ENCODE peak calls at places on chromosomes 13 and 19, in seven cellular contexts. S is non-pigmented ciliary epithelial cell, A is psoas muscle, H is AG10803, P is HT-29, R is cardiac fibroblast, M is HS-5. T is an unnamed sample.

GRCh38 chr13:41708648-41709175 is 251.4 kb downstream of the RGCC start:
- DNase-seq in H (peak; percentile 45), M (no peak), P (no peak), R (peak; percentile 55), S (no peak), A (peak; percentile 48), T (no peak)

GRCh38 chr13:97387487-97388353 is 46.2 kb upstream of the RAP2A start:
- DNase-seq in S (no peak), R (no peak), M (no peak), A (no peak), H (no peak), P (no peak), T (no peak)

GRCh38 chr13:111161601-111162600 is 46.8 kb downstream of the ARHGEF7 start:
- DNase-seq in M (no peak), H (no peak), A (no peak), P (no peak), S (no peak), R (no peak), T (no peak)

GRCh38 chr13:39602277-39602613 is 748 bp downstream of the LHFPL6 start:
- DNase-seq in A (no peak), M (no peak), H (no peak), P (no peak), R (no peak), S (no peak), T (no peak)

GRCh38 chr19:8242212-8242821 is 33.1 kb downstream of the CERS4 start:
- DNase-seq in P (no peak), M (no peak), S (no peak), A (no peak), R (no peak), H (no peak), T (no peak)

GRCh38 chr19:688992-689391 is 6.3 kb downstream of the PRSS57 start:
- DNase-seq in S (no peak), M (no peak), A (no peak), R (no peak), P (no peak), H (no peak), T (no peak)

GRCh38 chr13:112940236-112940635 is 28.8 kb upstream of the MCF2L start:
- DNase-seq in M (no peak), H (no peak), R (no peak), P (no peak), S (no peak), A (no peak), T (no peak)

GRCh38 chr13:23621316-23621645 is 51.1 kb downstream of the TNFRSF19 start:
- DNase-seq in R (peak; percentile 57), A (no peak), M (peak; percentile 56), H (peak; percentile 80), P (no peak), S (peak; percentile 78), T (peak; percentile 57)

GRCh38 chr19:56099638-56100539 is 21.2 kb downstream of the ZNF787 start:
- DNase-seq in S (no peak), M (no peak), H (no peak), R (no peak), P (no peak), A (no peak), T (no peak)

GRCh38 chr19:11375143-11375948 is 880 bp downstream of the SWSAP1 start:
- DNase-seq in H (no peak), A (peak; percentile 66), P (no peak), M (no peak), S (no peak), R (no peak), T (no peak)

GRCh38 chr13:47351798-47352197 is 454.9 kb upstream of the HTR2A start:
- DNase-seq in H (no peak), S (no peak), P (no peak), A (no peak), R (no peak), M (no peak), T (no peak)

GRCh38 chr13:29105779-29106178 is 285.6 kb downstream of the MTUS2 start:
- DNase-seq in R (no peak), S (no peak), P (peak; percentile 58), M (no peak), H (no peak), A (no peak), T (no peak)

GRCh38 chr19:41350735-41351338 is 2.9 kb downstream of the TGFB1 start:
- DNase-seq in S (no peak), H (peak; percentile 20), R (peak; percentile 29), P (peak; percentile 30), M (no peak), A (no peak), T (no peak)

GRCh38 chr13:44385401-44385800 is 11.8 kb downstream of the SERP2 start:
- DNase-seq in A (no peak), H (peak; percentile 11), P (no peak), M (no peak), S (no peak), R (no peak), T (no peak)

GRCh38 chr13:94548382-94549240 is 47.3 kb downstream of the TGDS start:
- DNase-seq in P (peak; percentile 76), A (peak; percentile 77), H (peak; percentile 45), M (peak; percentile 0), R (peak; percentile 51), S (no peak), T (no peak)

GRCh38 chr19:30011051-30011578 is 69.1 kb downstream of the URI1 start:
- DNase-seq in S (no peak), A (no peak), P (no peak), R (no peak), H (peak; percentile 3), M (no peak), T (no peak)

GRCh38 chr13:109647046-109647445 is 139.3 kb downstream of the IRS2 start:
- DNase-seq in P (no peak), S (no peak), H (peak; percentile 61), M (peak; percentile 19), R (peak; percentile 81), A (no peak), T (no peak)

GRCh38 chr19:10417598-10418280 is 2.6 kb upstream of the PDE4A start:
- DNase-seq in A (no peak), R (no peak), P (no peak), M (no peak), S (no peak), H (no peak), T (no peak)

GRCh38 chr19:29805026-29805925 is 6.5 kb upstream of the CCNE1 start:
- DNase-seq in R (no peak), P (no peak), M (no peak), H (peak; percentile 41), A (peak; percentile 38), S (no peak), T (no peak)

GRCh38 chr19:10568444-10568825 is 344 bp downstream of the CDKN2D start:
- DNase-seq in A (no peak), R (no peak), M (no peak), H (no peak), S (no peak), P (no peak), T (no peak)

GRCh38 chr13:53105477-53105876 is 76.9 kb downstream of the OLFM4 start:
- DNase-seq in R (no peak), P (no peak), H (no peak), S (no peak), A (no peak), M (no peak), T (no peak)

GRCh38 chr13:73369095-73369494 is 310.3 kb downstream of the KLF5 start:
- DNase-seq in R (no peak), M (no peak), P (no peak), H (no peak), A (no peak), S (no peak), T (no peak)

GRCh38 chr19:45568732-45569131 is 15.9 kb downstream of the OPA3 start:
- DNase-seq in S (no peak), P (peak; percentile 32), H (peak; percentile 53), A (no peak), M (no peak), R (peak; percentile 68), T (no peak)

GRCh38 chr13:107808388-107808787 is 406.9 kb downstream of the LIG4 start:
- DNase-seq in H (no peak), R (peak; percentile 18), A (no peak), S (no peak), P (no peak), M (no peak), T (no peak)

GRCh38 chr19:40519352-40520322 is 52.8 kb downstream of the SPTBN4 start:
- DNase-seq in H (peak; percentile 33), S (no peak), R (peak; percentile 37), M (no peak), A (peak; percentile 63), P (no peak), T (no peak)

GRCh38 chr19:54266133-54266532 is 9.1 kb upstream of the LILRB5 start:
- DNase-seq in H (peak; percentile 46), R (peak; percentile 78), P (peak; percentile 97), M (peak; percentile 25), A (no peak), S (peak; percentile 31), T (no peak)

GRCh38 chr19:51246153-51246552 is 4.7 kb upstream of the SIGLECL1 start:
- DNase-seq in R (no peak), M (no peak), S (no peak), P (no peak), A (no peak), H (peak; percentile 1), T (no peak)

GRCh38 chr13:50355797-50356196 is 340.6 kb downstream of the KCNRG start:
- DNase-seq in P (no peak), H (no peak), A (no peak), S (no peak), M (no peak), R (no peak), T (no peak)

GRCh38 chr13:30366083-30366482 is 56.2 kb upstream of the UBE2L5 start:
- DNase-seq in A (no peak), M (no peak), S (no peak), P (no peak), H (no peak), R (no peak), T (no peak)

GRCh38 chr13:74191036-74191809 is 57.0 kb upstream of the KLF12 start:
- DNase-seq in S (no peak), M (no peak), R (no peak), A (no peak), P (peak; percentile 44), H (no peak), T (no peak)